ENCODE peak calls at places on chromosomes 3 and 15, in four cellular contexts. I, Y, V and X are unnamed samples.

GRCh38 chr15:95263751-95264150 is 1032.4 kb downstream of the MCTP2 start:
- DNase-seq in Y (no peak), I (no peak), V (no peak), X (no peak)

GRCh38 chr3:119257111-119257510 is 16.4 kb upstream of the B4GALT4 start:
- DNase-seq in I (no peak), Y (no peak), V (no peak), X (no peak)

GRCh38 chr15:88118035-88118434 is 138.5 kb downstream of the NTRK3 start:
- DNase-seq in V (no peak), Y (no peak), I (no peak), X (no peak)

GRCh38 chr3:110576962-110577361 is 494.7 kb upstream of the NECTIN3 start:
- DNase-seq in I (peak), V (peak), Y (peak), X (no peak)

GRCh38 chr3:157160652-157161480 is 919 bp upstream of the CCNL1 start:
- DNase-seq in V (peak), Y (peak), I (peak), X (peak)

GRCh38 chr3:133238015-133238414 is 161.8 kb upstream of the BFSP2 start:
- DNase-seq in I (peak), Y (no peak), V (no peak), X (no peak)

GRCh38 chr3:122012821-122013220 is 9.2 kb downstream of the ILDR1 start:
- DNase-seq in Y (no peak), V (no peak), I (no peak), X (no peak)

GRCh38 chr3:42394579-42395288 is 15.7 kb downstream of the LYZL4 start:
- DNase-seq in I (no peak), V (no peak), Y (no peak), X (no peak)

GRCh38 chr3:33187368-33187634 is 31.3 kb downstream of the SUSD5 start:
- DNase-seq in V (no peak), I (peak), Y (no peak), X (no peak)

GRCh38 chr3:179148446-179149238 is 485 bp downstream of the PIK3CA start:
- DNase-seq in Y (peak), V (no peak), I (peak), X (peak)

GRCh38 chr15:84586641-84587160 is 14.1 kb upstream of the ZSCAN2 start:
- DNase-seq in V (no peak), I (peak), Y (no peak), X (no peak)

GRCh38 chr3:109136533-109136932 is at the start of gene C3orf85:
- DNase-seq in Y (no peak), I (no peak), V (no peak), X (no peak)

GRCh38 chr3:11600501-11601282 is 43.0 kb downstream of the VGLL4 start:
- DNase-seq in I (peak), V (peak), Y (peak), X (no peak)

GRCh38 chr15:45714501-45715488 is 80.0 kb downstream of the SQOR start:
- DNase-seq in Y (no peak), V (peak), I (peak), X (no peak)

GRCh38 chr3:128479558-128480086 is 12.9 kb upstream of the DNAJB8 start:
- DNase-seq in V (no peak), Y (no peak), I (no peak), X (no peak)
- TF ChIP-seq POLR2A in V (no peak), Y (no peak), I (no peak), X (no peak)

DNA sequence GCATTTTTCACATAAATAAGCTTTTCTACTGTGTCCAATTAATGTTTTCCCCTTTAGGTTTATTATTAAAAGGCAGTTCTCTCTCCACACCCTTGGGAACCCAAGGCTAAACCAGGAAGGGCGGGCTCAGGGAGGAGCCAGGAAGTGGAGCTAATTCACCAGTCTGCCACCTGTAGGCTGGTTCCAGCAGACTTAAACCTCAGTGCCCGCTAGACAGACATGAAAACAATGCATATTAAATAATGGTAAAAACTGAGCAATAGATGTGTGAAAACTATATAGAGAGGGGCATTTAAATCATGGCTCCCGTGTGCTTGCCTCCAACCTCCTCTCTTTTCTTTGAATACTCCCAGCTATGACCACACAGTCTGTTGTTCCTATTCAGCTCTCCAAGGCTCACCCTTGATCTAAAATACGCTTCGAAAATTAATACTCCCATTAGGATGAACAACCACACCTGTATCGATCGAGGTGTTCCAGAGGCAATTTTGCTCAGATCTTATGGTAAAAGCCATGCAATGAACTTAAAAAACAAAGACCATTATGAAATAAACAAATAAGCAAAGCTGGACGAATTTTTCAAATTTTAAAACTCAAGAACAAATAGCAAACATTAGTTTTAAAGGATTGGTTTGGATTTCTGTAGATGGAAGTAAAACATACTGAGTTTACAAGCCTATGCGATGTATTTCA is 253.3 kb downstream of the TJP1 start:
- DNase-seq in I (no peak), V (peak), Y (peak), X (no peak)
- TF ChIP-seq POLR2A in I (no peak), V (no peak), Y (no peak), X (no peak)

DNA sequence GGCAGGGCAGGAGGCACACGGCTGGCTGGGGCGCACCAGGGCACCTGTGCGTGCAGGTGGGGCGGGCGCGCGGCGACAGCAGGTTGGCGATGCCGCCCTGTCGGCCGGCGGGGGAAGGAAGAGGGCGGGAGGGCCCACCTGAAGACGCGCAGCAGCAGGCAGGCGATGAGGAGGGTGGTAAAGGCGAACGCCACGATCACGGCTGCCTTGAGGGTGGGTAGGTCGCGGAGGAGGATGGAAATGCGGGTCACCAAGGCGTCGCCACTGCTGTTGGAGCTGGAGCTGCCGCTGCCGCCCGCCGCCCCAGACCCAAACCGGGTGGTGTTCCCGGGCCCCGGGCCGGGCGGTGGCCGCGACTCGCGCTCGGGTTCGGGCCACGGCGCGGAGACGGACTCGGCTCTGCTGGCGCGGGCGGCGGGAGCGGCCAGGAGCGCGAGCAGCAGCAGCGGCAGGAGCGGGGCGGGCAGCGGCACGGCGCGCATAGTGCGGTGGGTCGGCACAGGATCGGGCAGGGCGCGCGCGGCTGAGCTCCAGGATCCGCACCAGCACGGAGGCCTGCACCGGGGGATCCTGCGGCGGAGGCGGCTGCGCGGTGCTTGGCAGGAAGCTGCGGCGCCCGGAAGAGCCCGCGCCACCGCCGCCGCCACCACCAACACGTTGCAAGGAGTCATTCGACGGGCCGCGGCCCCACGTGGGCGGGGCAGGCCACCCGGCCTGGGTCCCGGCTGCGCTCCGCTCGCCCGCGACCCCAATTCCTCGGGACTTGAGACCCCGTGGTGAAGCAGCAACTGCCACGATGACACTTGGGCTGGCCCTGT is at the start of gene FAM174B:
- DNase-seq in Y (no peak), V (no peak), I (no peak), X (no peak)
- TF ChIP-seq POLR2A in Y (peak), V (no peak), I (no peak), X (peak)

GRCh38 chr3:171974986-171975837 is 64.2 kb upstream of the FNDC3B start:
- DNase-seq in I (peak), V (no peak), Y (no peak), X (no peak)
- TF ChIP-seq POLR2A in I (no peak), V (no peak), Y (no peak), X (no peak)

GRCh38 chr3:57227930-57228733 is 603 bp downstream of the APPL1 start:
- DNase-seq in Y (peak), I (peak), V (no peak), X (peak)
- TF ChIP-seq POLR2A in Y (no peak), I (no peak), V (no peak), X (no peak)